ENCODE peak calls at places on chromosome 10, in six cellular contexts. F is SK-N-SH, I is GM12878, K is A549, M is HepG2, J is K562. O is an unnamed sample.

GRCh38 chr10:30188101-30188500 is 128.7 kb upstream of the JCAD start:
- DNase-seq in J (no peak), F (no peak), K (no peak), M (no peak), I (no peak), O (no peak)

GRCh38 chr10:101690461-101690860 is 4.5 kb downstream of the FBXW4 start:
- DNase-seq in F (no peak), M (no peak), K (no peak), I (no peak), J (no peak), O (no peak)

GRCh38 chr10:103592186-103593021 is 98.9 kb downstream of the NEURL1 start:
- DNase-seq in M (peak; percentile 30), K (peak; percentile 94), J (peak; percentile 80), F (peak; percentile 91), I (no peak), O (peak; percentile 15)

GRCh38 chr10:56317603-56318002 is 43.5 kb downstream of the ZWINT start:
- DNase-seq in J (no peak), I (no peak), M (no peak), K (no peak), F (no peak), O (no peak)

GRCh38 chr10:109902992-109903947 is 20.0 kb downstream of the XPNPEP1 start:
- DNase-seq in M (no peak), I (no peak), F (no peak), J (no peak), K (no peak), O (no peak)

GRCh38 chr10:132589015-132589414 is 51.4 kb downstream of the INPP5A start:
- DNase-seq in M (no peak), I (no peak), J (no peak), K (no peak), F (no peak), O (no peak)

GRCh38 chr10:27319752-27320561 is 79.4 kb upstream of the ACBD5 start:
- DNase-seq in J (peak; percentile 6), F (peak; percentile 23), M (no peak), I (no peak), K (peak; percentile 16), O (no peak)

GRCh38 chr10:124194199-124194824 is 100.9 kb upstream of the CHST15 start:
- DNase-seq in J (no peak), K (no peak), I (peak; percentile 11), F (no peak), M (no peak), O (no peak)

GRCh38 chr10:76310681-76311080 is 879.3 kb downstream of the LRMDA start:
- DNase-seq in M (no peak), J (no peak), F (no peak), K (no peak), I (no peak), O (no peak)

GRCh38 chr10:13775786-13776780 is 189.3 kb downstream of the PRPF18 start:
- DNase-seq in F (no peak), I (no peak), M (no peak), J (no peak), K (no peak), O (no peak)

GRCh38 chr10:50614444-50615137 is 9.2 kb downstream of the SGMS1 start:
- DNase-seq in J (peak; percentile 65), M (peak; percentile 53), I (no peak), F (no peak), K (peak; percentile 46), O (peak; percentile 37)

GRCh38 chr10:91924212-91925021 is 847 bp downstream of the BTAF1 start:
- DNase-seq in K (no peak), F (no peak), M (no peak), J (no peak), I (no peak), O (no peak)

GRCh38 chr10:1187855-1188555 is 131.8 kb downstream of the WDR37 start:
- DNase-seq in I (no peak), K (no peak), J (no peak), M (no peak), F (no peak), O (no peak)

GRCh38 chr10:106557951-106558733 is 606.4 kb downstream of the SORCS1 start:
- DNase-seq in J (no peak), I (no peak), M (no peak), F (no peak), K (no peak), O (no peak)

GRCh38 chr10:105770813-105771212 is 1129.7 kb downstream of the SORCS3 start:
- DNase-seq in K (no peak), J (no peak), F (no peak), M (no peak), I (no peak), O (no peak)

GRCh38 chr10:94062611-94063010 is 68.9 kb downstream of the PLCE1 start:
- DNase-seq in J (no peak), K (no peak), M (no peak), I (no peak), F (no peak), O (no peak)

GRCh38 chr10:48457949-48458661 is 146.8 kb downstream of the ARHGAP22 start:
- DNase-seq in K (no peak), J (no peak), I (no peak), F (no peak), M (no peak), O (no peak)

GRCh38 chr10:68625316-68625921 is 65.3 kb downstream of the TET1 start:
- DNase-seq in F (no peak), M (no peak), K (no peak), I (no peak), J (no peak), O (no peak)

GRCh38 chr10:5654218-5654755 is 12.1 kb downstream of the ASB13 start:
- DNase-seq in I (no peak), K (no peak), M (no peak), J (no peak), F (no peak), O (no peak)

GRCh38 chr10:58622286-58622685 is 109.6 kb downstream of the BICC1 start:
- DNase-seq in F (peak; percentile 19), K (no peak), J (no peak), M (no peak), I (no peak), O (no peak)

GRCh38 chr10:12201543-12201942 is 5.6 kb downstream of the CDC123 start:
- DNase-seq in F (no peak), J (no peak), M (no peak), I (no peak), K (no peak), O (no peak)

GRCh38 chr10:88270871-88271713 is 312.0 kb downstream of the RNLS start:
- DNase-seq in J (no peak), F (no peak), K (no peak), I (peak; percentile 97), M (no peak), O (no peak)

GRCh38 chr10:127976701-127977367 is 69.9 kb downstream of the PTPRE start:
- DNase-seq in F (peak; percentile 46), I (no peak), K (no peak), J (no peak), M (no peak), O (no peak)

GRCh38 chr10:5895804-5896203 is 5.8 kb downstream of the FBH1 start:
- DNase-seq in J (no peak), I (peak; percentile 45), K (no peak), F (no peak), M (no peak), O (no peak)

GRCh38 chr10:73915206-73915851 is 4.4 kb downstream of the PLAU start:
- DNase-seq in F (no peak), I (no peak), K (no peak), J (no peak), M (no peak), O (no peak)

GRCh38 chr10:128035557-128035973 is 90.7 kb downstream of the MKI67 start:
- DNase-seq in F (peak; percentile 70), K (peak; percentile 50), J (peak; percentile 64), I (no peak), M (no peak), O (peak; percentile 21)

GRCh38 chr10:12535656-12536055 is 186.3 kb downstream of the CAMK1D start:
- DNase-seq in K (no peak), M (no peak), F (no peak), I (no peak), J (no peak), O (no peak)

GRCh38 chr10:122298206-122298597 is 27.1 kb downstream of the BTBD16 start:
- DNase-seq in F (no peak), I (no peak), J (no peak), K (no peak), M (no peak), O (no peak)

GRCh38 chr10:78543749-78544446 is 510.2 kb downstream of the RPS24 start:
- DNase-seq in J (no peak), I (no peak), M (peak; percentile 62), K (no peak), F (no peak), O (no peak)
- TF ChIP-seq RAD21 in J (no peak), I (no peak), M (no peak), K (no peak), F (no peak), O (no peak)

GRCh38 chr10:99913831-99914235 is 95.9 kb downstream of the DNMBP start:
- DNase-seq in M (no peak), F (no peak), I (no peak), J (no peak), K (no peak), O (no peak)
- TF ChIP-seq REST in M (no peak), F (no peak), I (no peak), J (no peak), K (no peak), O (no peak)

GRCh38 chr10:53406532-53406931 is 633.9 kb upstream of the MBL2 start:
- DNase-seq in K (no peak), M (no peak), F (no peak), I (no peak), J (no peak), O (no peak)

GRCh38 chr10:53401536-53401935 is 629.0 kb upstream of the MBL2 start:
- DNase-seq in I (no peak), K (no peak), F (no peak), J (no peak), M (no peak), O (no peak)

GRCh38 chr10:53402594-53402993 is 630.0 kb upstream of the MBL2 start:
- DNase-seq in M (no peak), F (no peak), J (no peak), K (no peak), I (no peak), O (no peak)

GRCh38 chr10:53403688-53404087 is 631.1 kb upstream of the MBL2 start:
- DNase-seq in F (peak; percentile 49), K (no peak), M (no peak), J (no peak), I (no peak), O (no peak)
- TF ChIP-seq RAD21 in F (no peak), K (no peak), M (no peak), J (no peak), I (no peak), O (no peak)

GRCh38 chr10:118957141-118957825 is 72.2 kb upstream of the NANOS1 start:
- DNase-seq in J (no peak), F (no peak), M (no peak), I (no peak), K (no peak), O (no peak)

GRCh38 chr10:118958559-118958958 is 71.0 kb upstream of the NANOS1 start:
- DNase-seq in F (no peak), K (no peak), I (no peak), M (no peak), J (no peak), O (no peak)

GRCh38 chr10:118958984-118959916 is 70.3 kb upstream of the NANOS1 start:
- DNase-seq in J (peak; percentile 17), M (no peak), F (no peak), K (peak; percentile 61), I (no peak), O (no peak)

GRCh38 chr10:118956253-118957140 is 73.0 kb upstream of the NANOS1 start:
- DNase-seq in K (no peak), I (no peak), M (no peak), J (no peak), F (no peak), O (no peak)

GRCh38 chr10:118957966-118958365 is 71.5 kb upstream of the NANOS1 start:
- DNase-seq in K (no peak), J (no peak), I (no peak), M (no peak), F (no peak), O (no peak)
- TF ChIP-seq REST in K (no peak), J (no peak), I (no peak), M (no peak), F (no peak), O (no peak)

O was measured in HCT116.